ENCODE peak calls at places on chromosomes 1 and 21, in five cellular contexts. Z is IMR-90, C is stomach, F is right lobe of liver, M is transverse colon. K is an unnamed sample. For H3K9me3, the result is how much of the 10 kb centered on the place peaks cover.

GRCh38 chr21:15653710-15654109 is 76.1 kb upstream of the USP25 start:
- DNase-seq in F (no peak), M (no peak), Z (no peak), C (no peak), K (no peak)

GRCh38 chr1:206713910-206714312 is 29.2 kb downstream of the MAPKAPK2 start:
- DNase-seq in Z (peak), C (no peak), M (no peak), F (no peak), K (no peak)

GRCh38 chr1:209770636-209771415 is 13.5 kb downstream of the C1orf74 start:
- DNase-seq in M (no peak), C (no peak), Z (no peak), F (no peak), K (no peak)

GRCh38 chr1:89754518-89754917 is 66.3 kb upstream of the LRRC8D start:
- DNase-seq in F (no peak), Z (peak), M (no peak), C (no peak), K (no peak)

GRCh38 chr1:67716800-67717199 is 31.8 kb downstream of the GADD45A start:
- DNase-seq in Z (peak), C (no peak), F (no peak), M (peak), K (peak)

GRCh38 chr1:8891405-8891804 is 12.9 kb upstream of the ENO1 start:
- DNase-seq in C (no peak), F (no peak), M (no peak), Z (no peak), K (no peak)

GRCh38 chr1:42186172-42186571 is 21.6 kb upstream of the GUCA2A start:
- DNase-seq in F (no peak), M (no peak), C (no peak), Z (peak), K (no peak)

GRCh38 chr1:53807916-53808315 is 30.2 kb downstream of the NDC1 start:
- DNase-seq in Z (peak), F (no peak), C (no peak), M (no peak), K (no peak)

GRCh38 chr1:42557230-42557851 is 94.3 kb downstream of the CCDC30 start:
- DNase-seq in M (no peak), C (no peak), F (no peak), Z (no peak), K (no peak)

GRCh38 chr1:153313288-153313687 is 536 bp upstream of the PGLYRP3 start:
- DNase-seq in F (no peak), M (no peak), C (no peak), Z (no peak), K (no peak)

GRCh38 chr1:198157847-198158765 is 1.3 kb downstream of the NEK7 start:
- DNase-seq in F (no peak), C (no peak), Z (peak), M (peak), K (no peak)

GRCh38 chr1:41418868-41419583 is 57.8 kb downstream of the FOXO6 start:
- DNase-seq in C (peak), M (peak), Z (peak), F (no peak), K (peak)

GRCh38 chr1:165036403-165036802 is 320.1 kb downstream of the LMX1A start:
- DNase-seq in F (no peak), M (no peak), C (no peak), Z (no peak), K (no peak)

GRCh38 chr1:111739984-111740765 is 980 bp upstream of the INKA2 start:
- DNase-seq in F (no peak), C (peak), Z (peak), M (peak), K (peak)

GRCh38 chr1:82162526-82163420 is 362.0 kb downstream of the ADGRL2 start:
- DNase-seq in M (no peak), Z (no peak), F (no peak), C (no peak), K (no peak)

GRCh38 chr1:210250665-210250997 is 18.0 kb downstream of the SERTAD4 start:
- DNase-seq in Z (no peak), M (peak), C (peak), F (no peak), K (peak)

GRCh38 chr1:232227171-232227740 is 402.7 kb downstream of the SIPA1L2 start:
- DNase-seq in M (no peak), F (no peak), Z (no peak), C (no peak), K (no peak)

GRCh38 chr1:6358144-6358624 is 35.4 kb downstream of the ACOT7 start:
- DNase-seq in C (no peak), F (no peak), Z (no peak), M (no peak), K (no peak)

GRCh38 chr1:12528021-12528852 is 89.8 kb downstream of the DHRS3 start:
- DNase-seq in Z (peak), C (peak), M (peak), F (peak), K (peak)

GRCh38 chr1:20466231-20466630 is 19.8 kb downstream of the CAMK2N1 start:
- DNase-seq in M (no peak), C (no peak), Z (no peak), F (no peak), K (no peak)

GRCh38 chr1:116785006-116785405 is 30.8 kb downstream of the CD2 start:
- DNase-seq in M (no peak), Z (no peak), C (no peak), F (no peak), K (no peak)

GRCh38 chr1:102715150-102715549 is 393.2 kb downstream of the COL11A1 start:
- DNase-seq in C (no peak), F (no peak), M (no peak), Z (no peak), K (no peak)

GRCh38 chr21:36065497-36066036 is 4.3 kb upstream of the CBR1 start:
- DNase-seq in F (no peak), C (no peak), Z (peak), M (no peak), K (no peak)

GRCh38 chr1:228236744-228237143 is 28.9 kb downstream of the OBSCN start:
- DNase-seq in M (peak), Z (peak), C (peak), F (no peak), K (peak)

GRCh38 chr1:193569696-193570269 is 383.4 kb upstream of the B3GALT2 start:
- DNase-seq in C (no peak), M (no peak), Z (peak), F (no peak), K (no peak)

GRCh38 chr1:220198186-220199005 is 73.9 kb downstream of the RAB3GAP2 start:
- DNase-seq in Z (peak), F (no peak), M (no peak), C (no peak), K (no peak)

GRCh38 chr21:32779983-32780382 is 8.4 kb upstream of the PAXBP1 start:
- DNase-seq in F (no peak), C (no peak), Z (no peak), M (no peak), K (no peak)

GRCh38 chr1:228691926-228692325 is 43.4 kb upstream of the RHOU start:
- DNase-seq in C (peak), M (peak), Z (peak), F (no peak), K (peak)

GRCh38 chr21:42844411-42845113 is 34.8 kb downstream of the WDR4 start:
- DNase-seq in Z (no peak), C (peak), F (peak), M (no peak), K (peak)

GRCh38 chr1:19405761-19406481 is 79.4 kb downstream of the CAPZB start:
- DNase-seq in C (no peak), Z (peak), M (no peak), F (no peak), K (no peak)

GRCh38 chr1:77562596-77563154 is 119.8 kb downstream of the ZZZ3 start:
- DNase-seq in F (no peak), C (no peak), M (no peak), Z (no peak), K (no peak)
- H3K9me3 ChIP-seq in F (under half), C (under half), M (under half), Z (under half), K (under half)

DNA sequence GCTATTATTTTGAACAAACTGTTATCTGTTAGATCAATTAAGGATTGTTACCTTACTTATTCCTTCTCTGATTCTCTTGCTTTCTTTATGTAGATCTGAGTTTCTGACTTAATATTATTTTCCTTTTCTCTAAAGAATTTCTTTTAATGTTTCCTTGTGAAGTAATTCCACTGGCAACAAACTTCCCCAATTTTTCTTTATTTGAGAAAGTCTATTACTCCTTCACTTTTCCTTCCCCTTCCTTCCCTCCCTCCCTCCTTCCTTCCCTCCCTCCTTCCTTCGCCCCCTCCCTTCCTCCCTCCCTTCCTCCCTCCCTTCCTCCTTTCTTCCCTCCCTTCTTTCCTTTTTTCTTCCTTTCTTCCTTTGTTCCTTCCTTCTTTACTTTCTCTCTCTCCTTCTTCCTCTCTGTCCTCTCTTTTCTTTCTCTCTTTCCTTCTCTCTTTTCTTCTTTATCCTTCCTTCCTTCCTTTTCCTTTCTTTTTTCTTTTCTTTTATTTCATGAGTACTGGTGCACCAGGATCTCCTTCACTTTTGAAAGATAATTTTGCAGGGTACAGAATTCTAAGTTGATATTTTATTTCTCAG is 177.5 kb downstream of the DNM3 start:
- DNase-seq in Z (no peak), F (no peak), C (no peak), M (no peak), K (no peak)
- TF ChIP-seq CTCF in Z (no peak), F (no peak), C (no peak), M (no peak), K (no peak)

DNA sequence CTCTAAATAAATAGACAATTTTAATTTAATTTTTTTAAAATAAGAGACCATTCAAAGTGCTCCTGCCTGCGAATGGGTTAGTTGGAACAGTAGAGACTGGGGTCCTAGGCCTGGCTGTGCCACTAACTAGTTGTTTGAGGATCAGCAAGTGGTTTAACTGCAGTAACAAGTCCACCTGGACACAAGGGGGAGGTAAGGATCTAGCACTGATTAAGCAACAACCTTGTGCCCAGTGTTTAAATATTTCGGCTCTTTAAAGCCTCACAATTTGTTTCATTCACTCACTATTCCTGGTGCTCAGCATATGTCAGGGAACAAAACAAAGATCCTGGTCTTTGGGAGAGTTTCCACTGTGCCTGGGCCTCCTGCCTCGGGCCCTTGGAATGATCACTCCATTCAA is 1.6 kb upstream of the AGT start:
- DNase-seq in F (no peak), Z (no peak), C (no peak), M (no peak), K (no peak)
- TF ChIP-seq POLR2A in F (no peak), Z (no peak), C (no peak), M (no peak), K (no peak)

DNA sequence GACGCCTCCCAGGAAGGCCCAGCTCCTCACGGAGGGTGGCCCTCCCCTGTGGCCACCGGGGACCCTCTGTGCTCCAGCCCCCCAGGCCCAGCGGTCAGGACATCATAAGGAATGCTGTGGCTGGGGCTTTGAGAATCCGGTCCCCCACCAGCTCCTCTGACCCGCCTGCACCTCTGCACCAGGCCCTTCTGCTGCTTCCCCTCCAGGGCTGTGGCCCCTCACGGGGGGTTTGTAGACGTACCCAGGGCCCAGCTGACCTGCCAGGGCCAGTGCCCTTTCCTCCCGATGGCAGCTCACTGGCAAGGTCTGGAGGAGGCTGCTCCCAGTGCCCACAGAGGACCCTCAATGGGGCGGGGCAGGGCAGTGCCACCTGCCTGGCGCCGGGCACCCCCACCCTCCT is 103.9 kb upstream of the TTC34 start:
- DNase-seq in M (no peak), C (no peak), F (no peak), Z (no peak), K (no peak)
- H3K9me3 ChIP-seq in M (under half), C (under half), F (under half), Z (half or more), K (under half)

GRCh38 chr21:39084073-39084472 is 99.2 kb downstream of the PSMG1 start:
- DNase-seq in M (no peak), C (no peak), Z (no peak), F (no peak), K (peak)
- TF ChIP-seq CTCF in M (no peak), C (no peak), Z (no peak), F (no peak), K (no peak)

DNA sequence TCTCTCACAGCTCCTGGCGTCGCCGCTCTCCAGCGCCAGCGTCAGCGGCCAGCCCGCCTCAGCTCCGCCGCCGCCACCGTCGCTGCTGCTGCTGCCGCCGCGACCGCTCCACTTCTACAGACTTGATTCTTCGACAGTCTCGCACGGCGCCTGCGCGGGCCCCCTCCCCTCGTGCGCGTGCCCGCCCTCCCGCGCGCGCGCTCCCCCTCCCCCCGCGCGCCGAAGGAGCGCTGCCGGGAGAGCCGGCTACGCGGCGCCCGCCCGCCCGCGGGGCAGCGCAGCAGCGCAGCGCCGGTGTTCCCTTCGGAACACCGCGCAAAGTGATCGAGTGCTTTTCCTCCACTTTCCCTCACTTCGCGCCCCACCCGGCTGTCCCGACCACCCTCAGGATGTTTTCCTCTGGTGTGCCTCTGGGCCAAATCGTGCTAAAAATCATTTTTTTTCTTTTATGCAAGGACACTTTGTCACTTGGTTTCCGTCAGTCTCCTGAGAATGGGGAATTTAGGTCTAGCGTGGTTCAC is at the start of gene IRF2BP2:
- DNase-seq in C (peak), F (peak), Z (peak), M (peak), K (peak)
- TF ChIP-seq POLR2A in C (no peak), F (peak), Z (peak), M (peak), K (peak)

GRCh38 chr1:229924639-229925038 is 142.4 kb upstream of the GALNT2 start:
- DNase-seq in Z (no peak), M (no peak), F (no peak), C (no peak), K (no peak)
- H3K9me3 ChIP-seq in Z (under half), M (under half), F (under half), C (under half), K (under half)